ENCODE peak calls at places on chromosomes 2 and 18, in six cellular contexts. J is prostate gland, R is spleen, G is K562, P is endothelial cell of umbilical vein, V is HL-60. M is an unnamed sample.

GRCh38 chr2:42052702-42053481 is 5.1 kb downstream of the PKDCC start:
- DNase-seq in J (no peak), R (peak), G (peak), P (no peak), V (no peak), M (no peak)

GRCh38 chr2:176115883-176116813 is at the start of gene HOXD10:
- DNase-seq in J (peak), R (peak), G (no peak), P (peak), V (no peak), M (no peak)

GRCh38 chr2:144131042-144131441 is 388.9 kb downstream of the ZEB2 start:
- DNase-seq in J (no peak), R (no peak), G (no peak), P (peak), V (no peak), M (no peak)

GRCh38 chr2:14016289-14016955 is 616.1 kb upstream of the LRATD1 start:
- DNase-seq in J (peak), R (no peak), G (no peak), P (no peak), V (no peak), M (peak)

GRCh38 chr2:171403181-171403580 is 30.6 kb downstream of the METTL8 start:
- DNase-seq in J (no peak), R (no peak), G (no peak), P (peak), V (no peak), M (no peak)

GRCh38 chr2:19538411-19538963 is 180.1 kb upstream of the OSR1 start:
- DNase-seq in J (no peak), R (no peak), G (no peak), P (peak), V (peak), M (peak)

GRCh38 chr2:10355471-10356458 is 53.1 kb downstream of the HPCAL1 start:
- DNase-seq in J (no peak), R (no peak), G (no peak), P (no peak), V (no peak), M (no peak)

GRCh38 chr2:162025121-162025911 is 48.7 kb downstream of the DPP4 start:
- DNase-seq in J (no peak), R (no peak), G (no peak), P (no peak), V (no peak), M (no peak)

GRCh38 chr2:16900405-16901025 is 234.9 kb upstream of the CYRIA start:
- DNase-seq in J (no peak), R (no peak), G (no peak), P (no peak), V (peak), M (peak)

GRCh38 chr2:10240161-10240681 is 62.5 kb upstream of the HPCAL1 start:
- DNase-seq in J (no peak), R (peak), G (no peak), P (no peak), V (no peak), M (no peak)

GRCh38 chr2:235021752-235022151 is 69.9 kb downstream of the SH3BP4 start:
- DNase-seq in J (no peak), R (no peak), G (no peak), P (peak), V (no peak), M (no peak)

GRCh38 chr2:170679607-170680079 is 35.5 kb upstream of the SP5 start:
- DNase-seq in J (peak), R (no peak), G (no peak), P (no peak), V (no peak), M (no peak)

GRCh38 chr2:178280261-178280852 is 86.0 kb downstream of the OSBPL6 start:
- DNase-seq in J (peak), R (no peak), G (peak), P (peak), V (peak), M (no peak)

GRCh38 chr2:206800501-206801416 is 35.4 kb downstream of the FASTKD2 start:
- DNase-seq in J (peak), R (no peak), G (peak), P (peak), V (peak), M (peak)

GRCh38 chr18:75937306-75937705 is 509.8 kb upstream of the SMIM21 start:
- DNase-seq in J (no peak), R (no peak), G (no peak), P (no peak), V (no peak), M (no peak)

DNA sequence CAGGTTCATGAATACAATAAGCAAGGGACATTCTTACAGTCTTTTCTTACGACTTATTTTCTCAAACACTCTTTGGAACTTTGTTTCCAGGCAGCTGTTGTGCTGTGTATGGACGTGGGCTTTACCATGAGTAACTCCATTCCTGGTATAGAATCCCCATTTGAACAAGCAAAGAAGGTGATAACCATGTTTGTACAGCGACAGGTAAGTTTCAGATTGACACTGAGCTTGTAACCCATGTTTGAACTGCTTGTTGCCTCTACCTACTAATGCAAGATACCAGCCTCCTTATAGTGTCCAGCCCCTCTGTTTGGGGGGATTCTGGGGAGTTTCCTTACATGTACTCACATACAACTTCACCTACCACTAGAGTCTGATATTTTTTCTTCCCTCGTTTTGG is 3.8 kb downstream of the XRCC5 start:
- DNase-seq in J (no peak), R (no peak), G (no peak), P (no peak), V (no peak), M (no peak)
- TF ChIP-seq POLR2AphosphoS5 in J (no peak), R (no peak), G (no peak), P (no peak), V (no peak), M (no peak)

GRCh38 chr2:65487404-65487803 is 55.0 kb upstream of the SPRED2 start:
- DNase-seq in J (no peak), R (no peak), G (no peak), P (no peak), V (no peak), M (no peak)
- TF ChIP-seq POLR2AphosphoS5 in J (no peak), R (no peak), G (no peak), P (no peak), V (no peak), M (no peak)

DNA sequence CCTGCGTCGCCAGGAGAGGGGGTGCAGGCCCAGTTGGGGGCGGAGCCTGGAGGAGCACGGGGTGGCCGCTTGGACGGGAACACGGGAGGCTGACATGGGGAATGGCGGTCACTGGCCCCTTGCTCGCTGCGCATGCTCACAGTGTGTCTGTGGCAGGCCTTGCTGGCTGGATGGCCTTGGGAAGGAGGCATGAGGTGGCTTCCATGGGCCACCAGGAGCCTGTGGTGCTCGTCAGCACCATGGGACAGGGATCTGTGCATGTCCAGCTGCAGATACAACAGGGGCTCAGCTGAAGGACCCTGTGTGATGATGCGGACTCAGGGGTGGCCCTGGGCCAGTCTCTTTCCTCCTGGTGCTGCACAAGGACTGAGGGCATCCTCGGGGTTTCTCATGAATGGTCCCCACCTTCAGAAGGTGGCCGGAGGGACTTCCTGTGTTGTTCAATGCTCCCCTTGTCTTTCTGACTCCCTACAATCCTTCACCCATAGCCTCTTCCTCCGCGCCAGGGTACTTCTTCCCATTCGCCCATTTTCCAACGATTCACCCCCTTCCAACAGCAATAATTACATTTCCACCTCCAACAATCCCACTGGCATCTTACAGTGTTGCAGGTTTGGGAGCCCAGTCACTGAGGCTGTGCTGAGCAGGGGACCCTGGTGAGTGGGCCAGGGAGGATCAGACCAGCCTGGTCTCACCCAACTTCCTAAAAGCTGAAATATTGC is 3.4 kb upstream of the SP140L start:
- DNase-seq in J (no peak), R (peak), G (peak), P (no peak), V (no peak), M (no peak)
- TF ChIP-seq POLR2AphosphoS5 in J (no peak), R (no peak), G (no peak), P (no peak), V (no peak), M (no peak)

GRCh38 chr2:77778917-77779316 is 256.7 kb upstream of the LRRTM4 start:
- DNase-seq in J (no peak), R (no peak), G (no peak), P (no peak), V (no peak), M (no peak)
- TF ChIP-seq POLR2AphosphoS5 in J (no peak), R (no peak), G (no peak), P (no peak), V (no peak), M (no peak)

GRCh38 chr2:45676088-45676487 is 24.6 kb downstream of the PRKCE start:
- DNase-seq in J (no peak), R (no peak), G (no peak), P (no peak), V (no peak), M (no peak)

GRCh38 chr2:45678791-45679348 is 27.4 kb downstream of the PRKCE start:
- DNase-seq in J (no peak), R (no peak), G (no peak), P (no peak), V (no peak), M (no peak)

GRCh38 chr2:45672138-45672537 is 20.7 kb downstream of the PRKCE start:
- DNase-seq in J (no peak), R (no peak), G (no peak), P (no peak), V (no peak), M (no peak)

GRCh38 chr2:45674035-45674791 is 22.7 kb downstream of the PRKCE start:
- DNase-seq in J (no peak), R (no peak), G (no peak), P (peak), V (no peak), M (no peak)

GRCh38 chr2:45675130-45675812 is 23.8 kb downstream of the PRKCE start:
- DNase-seq in J (peak), R (no peak), G (no peak), P (no peak), V (no peak), M (peak)
- TF ChIP-seq POLR2AphosphoS5 in J (peak), R (no peak), G (no peak), P (no peak), V (no peak), M (peak)

GRCh38 chr2:24075915-24076848 is at the start of gene SF3B6:
- DNase-seq in J (peak), R (peak), G (peak), P (peak), V (peak), M (peak)
- TF ChIP-seq POLR2AphosphoS5 in J (peak), R (peak), G (peak), P (peak), V (peak), M (peak)

GRCh38 chr2:25421746-25422431 is 80.2 kb upstream of the DNMT3A start:
- DNase-seq in J (no peak), R (no peak), G (no peak), P (no peak), V (no peak), M (no peak)
- TF ChIP-seq POLR2AphosphoS5 in J (no peak), R (no peak), G (no peak), P (no peak), V (no peak), M (no peak)

GRCh38 chr2:98881153-98881650 is 54.8 kb downstream of the CRACDL start:
- DNase-seq in J (no peak), R (no peak), G (no peak), P (no peak), V (no peak), M (no peak)
- TF ChIP-seq POLR2AphosphoS5 in J (no peak), R (no peak), G (no peak), P (no peak), V (no peak), M (no peak)

GRCh38 chr2:85902496-85902895 is 13.7 kb upstream of the ST3GAL5 start:
- DNase-seq in J (no peak), R (no peak), G (no peak), P (no peak), V (no peak), M (no peak)
- TF ChIP-seq POLR2AphosphoS5 in J (no peak), R (no peak), G (no peak), P (no peak), V (no peak), M (no peak)